ENCODE peak calls at places on chromosomes 6 and 20, in eight cellular contexts. L, E, Z, A, B, O, D and Q are unnamed samples.

GRCh38 chr20:22575087-22575721 is 9.2 kb downstream of the FOXA2 start:
- DNase-seq in L (no peak), E (no peak), Z (no peak), A (no peak), B (no peak), O (no peak), D (no peak), Q (no peak)

GRCh38 chr6:3319801-3320200 is 61.1 kb downstream of the PSMG4 start:
- DNase-seq in L (no peak), E (no peak), Z (no peak), A (no peak), B (no peak), O (no peak), D (no peak), Q (no peak)

GRCh38 chr6:35234901-35235300 is 21.1 kb downstream of the SCUBE3 start:
- DNase-seq in L (no peak), E (no peak), Z (no peak), A (no peak), B (no peak), O (no peak), D (no peak), Q (no peak)

GRCh38 chr20:22717466-22717865 is 133.1 kb upstream of the FOXA2 start:
- DNase-seq in L (peak), E (no peak), Z (no peak), A (no peak), B (peak), O (no peak), D (no peak), Q (peak)

GRCh38 chr20:37295595-37295994 is 6.1 kb downstream of the MANBAL start:
- DNase-seq in L (no peak), E (no peak), Z (no peak), A (no peak), B (no peak), O (no peak), D (no peak), Q (no peak)

GRCh38 chr6:21265264-21266044 is 328.1 kb upstream of the SOX4 start:
- DNase-seq in L (no peak), E (no peak), Z (peak), A (no peak), B (no peak), O (no peak), D (peak), Q (no peak)

GRCh38 chr6:63560806-63561672 is 11.2 kb upstream of the LOC128125822 start:
- DNase-seq in L (peak), E (no peak), Z (no peak), A (no peak), B (no peak), O (no peak), D (peak), Q (peak)

GRCh38 chr6:4610256-4610655 is 165.9 kb upstream of the CDYL start:
- DNase-seq in L (no peak), E (peak), Z (no peak), A (no peak), B (no peak), O (no peak), D (peak), Q (peak)

GRCh38 chr6:54632984-54633565 is 213.5 kb upstream of the FAM83B start:
- DNase-seq in L (no peak), E (no peak), Z (no peak), A (no peak), B (no peak), O (no peak), D (no peak), Q (no peak)

GRCh38 chr6:1379026-1379809 is 10.2 kb upstream of the FOXF2 start:
- DNase-seq in L (no peak), E (no peak), Z (no peak), A (no peak), B (no peak), O (no peak), D (no peak), Q (no peak)

GRCh38 chr6:89679215-89680120 is 40.9 kb upstream of the LYRM2 start:
- DNase-seq in L (no peak), E (no peak), Z (no peak), A (no peak), B (no peak), O (no peak), D (no peak), Q (no peak)

GRCh38 chr6:154868143-154868594 is 126.9 kb upstream of the TIAM2 start:
- DNase-seq in L (no peak), E (no peak), Z (peak), A (no peak), B (peak), O (no peak), D (peak), Q (peak)

GRCh38 chr6:161836643-161837448 is 563.0 kb upstream of the AGPAT4 start:
- DNase-seq in L (no peak), E (no peak), Z (no peak), A (no peak), B (peak), O (no peak), D (peak), Q (peak)
- TF ChIP-seq CTCF in L (peak), E (no peak), Z (no peak), A (peak), B (peak), O (no peak), D (peak), Q (peak)

DNA sequence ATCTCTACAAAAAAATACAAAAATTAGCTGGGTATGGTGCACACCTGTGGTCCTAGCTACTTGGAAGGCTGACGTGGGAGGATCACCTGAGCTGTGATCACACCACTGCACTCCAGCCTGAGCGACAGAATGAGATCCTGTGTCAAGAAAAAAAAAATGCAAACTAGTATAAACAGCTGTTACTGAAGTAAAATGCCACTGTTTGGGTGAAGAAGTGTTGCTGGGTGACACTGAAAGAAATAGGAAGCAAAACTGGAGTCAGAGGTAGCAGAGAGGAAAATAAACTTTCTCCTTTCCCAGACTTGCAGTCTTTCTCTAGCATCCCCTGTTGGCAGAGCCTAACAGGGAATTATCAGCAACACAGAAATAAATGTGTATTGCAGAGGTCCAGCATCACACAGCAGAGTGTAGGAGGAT is 241.2 kb upstream of the PREP start:
- DNase-seq in L (no peak), E (no peak), Z (no peak), A (no peak), B (no peak), O (no peak), D (peak), Q (no peak)
- TF ChIP-seq CTCF in L (no peak), E (no peak), Z (no peak), A (no peak), B (peak), O (no peak), D (peak), Q (peak)

DNA sequence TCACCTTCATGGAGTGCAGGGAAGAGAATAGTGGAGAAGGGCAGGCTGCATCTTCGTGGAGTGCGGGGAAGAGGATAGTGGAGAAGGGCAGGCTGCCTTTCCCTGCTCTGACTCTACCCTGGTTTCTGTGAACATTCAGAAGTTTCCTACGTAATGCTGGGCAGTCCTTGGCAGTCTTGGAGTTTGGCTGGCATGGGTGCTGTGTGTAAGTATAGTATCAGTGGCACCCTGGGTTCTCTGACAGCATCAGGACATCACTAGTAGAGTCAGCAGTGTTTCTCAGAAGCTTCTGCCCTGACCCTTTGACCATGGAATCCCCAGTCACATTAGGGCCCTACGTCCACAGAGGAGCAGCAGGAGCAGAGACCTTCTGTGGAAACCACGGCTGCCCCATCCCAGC is 352.9 kb downstream of the NRN1 start:
- DNase-seq in L (no peak), E (no peak), Z (no peak), A (no peak), B (no peak), O (no peak), D (no peak), Q (no peak)
- TF ChIP-seq CTCF in L (no peak), E (no peak), Z (no peak), A (no peak), B (no peak), O (no peak), D (no peak), Q (no peak)

DNA sequence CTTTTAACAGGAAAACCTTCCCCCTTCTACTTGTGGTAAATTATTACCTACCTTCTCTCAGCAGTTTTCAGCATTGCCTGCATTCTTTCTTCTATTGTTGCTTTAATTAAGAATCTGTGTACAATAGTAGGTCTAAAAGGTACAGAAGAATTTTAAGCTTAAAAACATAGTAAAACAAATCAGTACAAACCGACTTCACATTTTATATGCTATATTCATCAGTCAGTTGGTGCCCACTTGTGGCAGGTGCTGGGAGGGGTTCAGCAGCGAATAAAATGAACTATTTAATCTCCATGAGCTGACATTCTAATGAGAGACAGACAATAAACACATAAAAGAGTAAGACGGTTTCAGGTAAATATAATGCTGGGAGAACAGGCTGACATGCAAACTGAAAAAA is 73.4 kb upstream of the FBXO30 start:
- DNase-seq in L (no peak), E (no peak), Z (no peak), A (no peak), B (peak), O (no peak), D (peak), Q (peak)
- TF ChIP-seq CTCF in L (peak), E (no peak), Z (peak), A (peak), B (peak), O (no peak), D (peak), Q (peak)